ENCODE peak calls at places on chromosomes 6 and 20, in four cellular contexts. One of them, this sample, is unnamed. For H3K4me1, the result is how much of the 10 kb centered on the place peaks cover.

GRCh38 chr6:118843685-118844390 is 50.1 kb upstream of the ASF1A start:
- DNase-seq in K562: no peak
- DNase-seq in H1: no peak
- DNase-seq in IMR-90: peak
- DNase-seq in this sample: peak

GRCh38 chr6:3711776-3712175 is 39.7 kb downstream of the PXDC1 start:
- DNase-seq in H1: no peak
- DNase-seq in IMR-90: no peak
- DNase-seq in K562: no peak
- DNase-seq in this sample: no peak

GRCh38 chr6:160254467-160255312 is 3.9 kb downstream of the SLC22A2 start:
- DNase-seq in H1: no peak
- DNase-seq in K562: no peak
- DNase-seq in IMR-90: no peak
- DNase-seq in this sample: no peak

GRCh38 chr20:62885046-62885445 is 23.4 kb upstream of the TCFL5 start:
- DNase-seq in H1: no peak
- DNase-seq in IMR-90: no peak
- DNase-seq in K562: no peak
- DNase-seq in this sample: no peak

GRCh38 chr6:35061102-35061615 is 80.0 kb downstream of the TCP11 start:
- DNase-seq in H1: no peak
- DNase-seq in IMR-90: no peak
- DNase-seq in K562: no peak
- DNase-seq in this sample: no peak

GRCh38 chr6:122772724-122773123 is 6.8 kb upstream of the FABP7 start:
- DNase-seq in K562: no peak
- DNase-seq in IMR-90: no peak
- DNase-seq in H1: no peak
- DNase-seq in this sample: no peak

GRCh38 chr20:4152696-4153235 is 137.4 kb upstream of the RNF24 start:
- DNase-seq in K562: no peak
- DNase-seq in H1: no peak
- DNase-seq in IMR-90: peak
- DNase-seq in this sample: no peak

GRCh38 chr6:147750420-147750819 is 241.9 kb downstream of the SAMD5 start:
- DNase-seq in K562: no peak
- DNase-seq in IMR-90: no peak
- DNase-seq in H1: no peak
- DNase-seq in this sample: no peak

GRCh38 chr6:43221046-43221773 is 8.1 kb downstream of the DNPH1 start:
- DNase-seq in IMR-90: no peak
- DNase-seq in K562: no peak
- DNase-seq in H1: no peak
- DNase-seq in this sample: no peak

GRCh38 chr20:47481330-47482216 is 20.1 kb upstream of the NCOA3 start:
- DNase-seq in H1: no peak
- DNase-seq in IMR-90: no peak
- DNase-seq in K562: no peak
- DNase-seq in this sample: no peak

GRCh38 chr6:89944826-89945407 is 50.6 kb downstream of the GJA10 start:
- DNase-seq in H1: no peak
- DNase-seq in IMR-90: peak
- DNase-seq in K562: no peak
- DNase-seq in this sample: no peak

GRCh38 chr6:84618046-84618752 is 146.2 kb downstream of the TBX18 start:
- DNase-seq in H1: no peak
- DNase-seq in IMR-90: peak
- DNase-seq in K562: no peak
- DNase-seq in this sample: no peak

GRCh38 chr20:8153281-8153908 is 21.3 kb downstream of the PLCB1 start:
- DNase-seq in IMR-90: peak
- DNase-seq in H1: no peak
- DNase-seq in K562: no peak
- DNase-seq in this sample: peak

GRCh38 chr6:158047120-158047518 is 65.5 kb downstream of the SYNJ2 start:
- DNase-seq in K562: no peak
- DNase-seq in H1: no peak
- DNase-seq in IMR-90: peak
- DNase-seq in this sample: no peak

GRCh38 chr6:131727868-131728267 is 17.1 kb upstream of the CTAGE9 start:
- DNase-seq in IMR-90: no peak
- DNase-seq in H1: no peak
- DNase-seq in K562: no peak
- DNase-seq in this sample: no peak

GRCh38 chr20:19809487-19809886 is 51.4 kb downstream of the RIN2 start:
- DNase-seq in K562: no peak
- DNase-seq in IMR-90: no peak
- DNase-seq in H1: no peak
- DNase-seq in this sample: no peak

GRCh38 chr20:60804918-60805631 is 447.0 kb upstream of the CDH4 start:
- DNase-seq in IMR-90: no peak
- DNase-seq in H1: no peak
- DNase-seq in K562: no peak
- DNase-seq in this sample: no peak

GRCh38 chr6:134903448-134903847 is 46.5 kb downstream of the ALDH8A1 start:
- DNase-seq in IMR-90: no peak
- DNase-seq in H1: no peak
- DNase-seq in K562: no peak
- DNase-seq in this sample: no peak

GRCh38 chr20:10985536-10985935 is 311.7 kb upstream of the JAG1 start:
- DNase-seq in IMR-90: peak
- DNase-seq in K562: no peak
- DNase-seq in H1: no peak
- DNase-seq in this sample: no peak

GRCh38 chr6:107928984-107929383 is 29.0 kb downstream of the SEC63 start:
- DNase-seq in H1: no peak
- DNase-seq in IMR-90: no peak
- DNase-seq in K562: no peak
- DNase-seq in this sample: no peak

GRCh38 chr20:62382306-62383198 is 4.4 kb upstream of the RPS21 start:
- DNase-seq in IMR-90: peak
- DNase-seq in K562: peak
- DNase-seq in H1: peak
- DNase-seq in this sample: peak

GRCh38 chr6:105326216-105326615 is 76.7 kb downstream of the PREP start:
- DNase-seq in H1: no peak
- DNase-seq in IMR-90: peak
- DNase-seq in K562: no peak
- DNase-seq in this sample: no peak

GRCh38 chr6:156687875-156688549 is 89.2 kb upstream of the ARID1B start:
- DNase-seq in H1: no peak
- DNase-seq in IMR-90: peak
- DNase-seq in K562: peak
- DNase-seq in this sample: no peak

GRCh38 chr6:101613556-101613955 is 220.0 kb downstream of the GRIK2 start:
- DNase-seq in IMR-90: no peak
- DNase-seq in K562: no peak
- DNase-seq in H1: no peak
- DNase-seq in this sample: no peak

GRCh38 chr6:139452176-139452876 is 77.9 kb upstream of the CITED2 start:
- DNase-seq in IMR-90: peak
- DNase-seq in H1: no peak
- DNase-seq in K562: no peak
- DNase-seq in this sample: no peak

GRCh38 chr20:4898282-4898681 is 103.0 kb downstream of the SLC23A2 start:
- DNase-seq in IMR-90: peak
- DNase-seq in K562: no peak
- DNase-seq in H1: no peak
- DNase-seq in this sample: no peak

GRCh38 chr6:82419859-82420258 is 56.2 kb downstream of the TPBG start:
- DNase-seq in K562: no peak
- DNase-seq in IMR-90: no peak
- DNase-seq in H1: no peak
- DNase-seq in this sample: no peak

GRCh38 chr20:10805764-10806163 is 132.0 kb upstream of the JAG1 start:
- DNase-seq in IMR-90: no peak
- DNase-seq in H1: no peak
- DNase-seq in K562: no peak
- DNase-seq in this sample: no peak

GRCh38 chr6:125984311-125984710 is 2.0 kb upstream of the TRMT11 start:
- DNase-seq in H1: no peak
- DNase-seq in IMR-90: peak
- DNase-seq in K562: no peak
- DNase-seq in this sample: no peak

GRCh38 chr6:44542401-44543116 is 155.1 kb downstream of the CDC5L start:
- DNase-seq in H1: peak
- DNase-seq in K562: no peak
- DNase-seq in IMR-90: no peak
- DNase-seq in this sample: no peak

GRCh38 chr6:166774292-166774691 is 147.2 kb upstream of the RPS6KA2 start:
- DNase-seq in H1: no peak
- DNase-seq in K562: no peak
- DNase-seq in IMR-90: no peak
- DNase-seq in this sample: no peak

DNA sequence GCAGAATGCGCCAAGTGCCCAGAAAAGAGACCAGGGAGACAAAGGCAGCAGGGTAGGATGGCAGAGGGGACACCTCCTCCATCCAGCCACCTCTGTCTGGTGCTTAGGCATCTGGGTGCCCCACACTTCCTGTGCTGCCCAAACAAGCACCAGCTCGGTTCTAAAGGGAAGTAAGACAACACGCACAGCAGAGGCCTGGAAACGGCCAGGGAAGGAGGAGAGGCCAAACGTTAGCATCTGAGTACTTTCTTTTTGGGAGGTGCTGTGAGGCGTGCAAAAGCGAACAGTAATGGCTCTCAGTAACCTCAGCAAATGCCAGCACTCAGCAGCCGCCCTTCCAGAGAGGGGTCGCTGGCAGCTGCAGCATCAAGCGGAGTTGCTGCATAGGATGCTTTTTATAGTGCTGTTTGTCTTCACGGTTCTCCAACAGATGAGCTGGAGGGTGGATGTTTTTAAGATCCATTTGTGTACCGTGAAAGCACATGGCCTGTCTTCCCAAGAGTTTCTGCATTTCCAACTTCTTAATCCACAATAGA is 124.5 kb downstream of the LY86 start:
- DNase-seq in K562: no peak
- DNase-seq in H1: no peak
- DNase-seq in IMR-90: no peak
- DNase-seq in this sample: no peak
- H3K4me1 ChIP-seq in K562: under half
- H3K4me1 ChIP-seq in H1: under half
- H3K4me1 ChIP-seq in IMR-90: under half
- H3K4me1 ChIP-seq in this sample: under half

DNA sequence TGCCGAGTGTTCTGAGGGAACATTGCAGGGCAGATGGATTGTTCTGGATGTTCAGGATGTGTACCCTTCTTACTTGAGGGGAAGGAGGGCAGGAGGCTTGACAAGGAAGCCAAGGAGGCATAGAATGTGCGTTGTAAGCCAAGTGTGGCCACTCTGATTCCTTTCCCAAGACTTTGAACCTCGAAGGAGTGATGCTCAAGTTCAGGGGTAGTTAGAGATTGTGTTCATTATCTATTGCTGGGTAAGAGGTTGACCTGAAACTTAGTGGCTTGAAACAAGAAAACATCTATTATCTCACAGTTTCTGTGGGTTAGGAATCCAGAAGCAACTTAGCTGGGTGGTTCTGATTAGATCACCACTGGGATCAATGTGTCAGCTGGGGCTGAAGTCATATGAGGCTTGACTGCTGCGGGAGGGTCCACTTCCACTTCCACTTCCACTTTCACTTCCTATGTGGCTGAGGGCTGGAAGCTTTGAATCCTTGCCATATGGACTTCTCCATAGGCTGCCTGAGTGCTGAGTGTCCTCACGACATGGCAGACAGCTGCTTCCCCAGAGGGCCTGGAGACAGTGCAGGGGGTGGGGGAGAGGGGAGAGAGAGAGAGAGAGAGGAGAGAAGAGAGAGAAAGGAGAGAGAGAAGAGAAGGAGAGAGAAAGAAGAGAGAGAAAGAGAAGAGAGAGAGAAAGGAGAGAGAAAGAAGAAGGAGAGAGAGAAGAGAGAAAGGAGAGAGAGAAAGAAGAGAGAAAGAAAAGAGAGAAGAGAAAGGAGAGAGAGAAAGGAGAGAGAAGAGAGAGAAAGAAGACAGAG is 6.9 kb upstream of the CD40 start:
- DNase-seq in IMR-90: no peak
- DNase-seq in H1: no peak
- DNase-seq in K562: no peak
- DNase-seq in this sample: peak
- TF ChIP-seq CHD1 in IMR-90: no peak
- TF ChIP-seq CHD1 in H1: no peak
- TF ChIP-seq CHD1 in K562: no peak
- TF ChIP-seq CHD1 in this sample: no peak

GRCh38 chr6:15401769-15402250 is 155.9 kb downstream of the JARID2 start:
- DNase-seq in K562: no peak
- DNase-seq in H1: no peak
- DNase-seq in IMR-90: no peak
- DNase-seq in this sample: no peak
- H3K9ac ChIP-seq in K562: no peak
- H3K9ac ChIP-seq in H1: no peak
- H3K9ac ChIP-seq in IMR-90: no peak
- H3K9ac ChIP-seq in this sample: no peak

GRCh38 chr6:18039481-18039880 is 52.0 kb upstream of the KIF13A start:
- DNase-seq in IMR-90: peak
- DNase-seq in K562: no peak
- DNase-seq in H1: no peak
- DNase-seq in this sample: no peak

GRCh38 chr6:18045507-18045906 is 58.1 kb upstream of the KIF13A start:
- DNase-seq in IMR-90: no peak
- DNase-seq in K562: no peak
- DNase-seq in H1: no peak
- DNase-seq in this sample: no peak

GRCh38 chr6:18047406-18047805 is 60.0 kb upstream of the KIF13A start:
- DNase-seq in K562: no peak
- DNase-seq in H1: no peak
- DNase-seq in IMR-90: peak
- DNase-seq in this sample: no peak

GRCh38 chr6:18044108-18044783 is 56.8 kb upstream of the KIF13A start:
- DNase-seq in H1: no peak
- DNase-seq in IMR-90: no peak
- DNase-seq in K562: no peak
- DNase-seq in this sample: no peak

DNA sequence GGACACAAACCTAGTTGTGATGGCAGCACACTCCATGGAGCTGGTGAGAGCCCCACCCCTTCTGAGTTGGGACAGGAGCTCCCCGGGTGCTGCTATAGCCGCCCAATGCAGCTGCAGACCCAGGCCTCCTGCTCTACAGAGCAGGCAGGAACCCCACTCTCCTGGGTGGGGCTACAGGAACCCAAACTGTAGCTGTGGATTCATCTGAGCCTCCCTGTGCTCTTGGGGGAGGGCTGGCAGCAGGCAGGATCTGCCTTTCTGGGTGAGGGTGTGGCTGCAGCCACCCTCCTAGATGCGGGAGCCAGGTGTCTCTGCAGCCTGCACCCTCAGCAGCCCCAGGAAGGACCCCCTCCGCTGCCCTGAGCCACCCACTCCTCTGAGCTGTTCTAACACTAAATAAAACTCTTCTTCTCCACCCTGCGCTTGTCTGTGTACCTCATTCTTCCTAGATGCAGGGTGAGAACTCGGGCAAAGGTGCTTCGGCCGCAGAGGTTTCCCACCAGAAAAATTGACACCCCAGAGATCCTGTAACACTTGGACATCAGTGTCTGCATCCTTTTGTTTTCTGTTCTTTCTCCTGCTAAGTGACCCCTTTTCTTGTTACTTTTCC is 55.2 kb upstream of the KIF13A start:
- DNase-seq in K562: no peak
- DNase-seq in IMR-90: no peak
- DNase-seq in H1: no peak
- DNase-seq in this sample: no peak
- H3K4me1 ChIP-seq in K562: under half
- H3K4me1 ChIP-seq in IMR-90: under half
- H3K4me1 ChIP-seq in H1: under half
- H3K4me1 ChIP-seq in this sample: under half